ENCODE peak calls at places on chromosomes 6 and 20, in four cellular contexts. F, A, Z and K are unnamed samples.

GRCh38 chr20:11352041-11352440 is 565.7 kb upstream of the BTBD3 start:
- DNase-seq in Z (peak; percentile 15), F (no peak), A (no peak), K (peak; percentile 64)

GRCh38 chr6:149614352-149614751 is 34.2 kb downstream of the KATNA1 start:
- DNase-seq in Z (no peak), F (no peak), A (no peak), K (no peak)

GRCh38 chr20:23583526-23583925 is 15.2 kb upstream of the CST9L start:
- DNase-seq in Z (no peak), A (no peak), F (no peak), K (no peak)

GRCh38 chr6:166266336-166266735 is 41.9 kb downstream of the PRR18 start:
- DNase-seq in Z (no peak), A (no peak), F (no peak), K (no peak)

GRCh38 chr20:8161262-8162071 is 29.4 kb downstream of the PLCB1 start:
- DNase-seq in A (no peak), Z (no peak), F (no peak), K (no peak)

GRCh38 chr20:36344517-36345132 is 38.5 kb downstream of the DLGAP4 start:
- DNase-seq in A (peak; percentile 81), Z (no peak), F (no peak), K (no peak)

GRCh38 chr6:167119680-167120556 is 3.0 kb upstream of the CCR6 start:
- DNase-seq in A (no peak), Z (no peak), F (peak; percentile 24), K (no peak)

GRCh38 chr6:36751091-36751490 is 53.5 kb downstream of the RAB44 start:
- DNase-seq in F (no peak), A (no peak), Z (no peak), K (no peak)

GRCh38 chr20:45361794-45362193 is 1.2 kb upstream of the SYS1 start:
- DNase-seq in A (no peak), F (no peak), Z (no peak), K (no peak)

GRCh38 chr6:108771421-108771820 is 76.8 kb upstream of the ARMC2 start:
- DNase-seq in A (no peak), F (no peak), Z (no peak), K (no peak)

GRCh38 chr20:50728981-50729874 is 2.2 kb upstream of the PARD6B start:
- DNase-seq in F (no peak), Z (no peak), A (no peak), K (no peak)

GRCh38 chr6:127570739-127571389 is 6.1 kb upstream of the C6orf58 start:
- DNase-seq in F (no peak), Z (no peak), A (no peak), K (no peak)

GRCh38 chr6:147203311-147204059 is 732 bp upstream of the STXBP5 start:
- DNase-seq in F (peak; percentile 53), Z (peak; percentile 51), A (peak; percentile 65), K (peak; percentile 75)

GRCh38 chr6:125858427-125859320 is 67.9 kb downstream of the NCOA7 start:
- DNase-seq in A (no peak), F (no peak), Z (peak; percentile 72), K (no peak)

GRCh38 chr6:143673638-143674037 is 4.1 kb upstream of the PHACTR2 start:
- DNase-seq in Z (no peak), A (no peak), F (no peak), K (no peak)

GRCh38 chr6:68658338-68658737 is 23.3 kb downstream of the ADGRB3 start:
- DNase-seq in Z (no peak), F (no peak), A (no peak), K (no peak)

GRCh38 chr20:37755665-37756064 is 61.8 kb downstream of the CTNNBL1 start:
- DNase-seq in Z (no peak), F (no peak), A (no peak), K (no peak)

GRCh38 chr6:95094751-95095150 is 482.6 kb upstream of the MANEA start:
- DNase-seq in F (no peak), Z (no peak), A (no peak), K (no peak)

GRCh38 chr6:105587349-105588115 is 184.7 kb upstream of the PREP start:
- DNase-seq in A (no peak), F (no peak), Z (no peak), K (no peak)

GRCh38 chr6:21341910-21342309 is 251.6 kb upstream of the SOX4 start:
- DNase-seq in A (no peak), Z (no peak), F (no peak), K (no peak)

GRCh38 chr6:121823437-121823851 is 388.0 kb downstream of the GJA1 start:
- DNase-seq in Z (no peak), F (no peak), A (no peak), K (no peak)

GRCh38 chr6:170529839-170530520 is 23.1 kb downstream of the PSMB1 start:
- DNase-seq in Z (peak; percentile 48), A (peak; percentile 66), F (peak; percentile 59), K (peak; percentile 30)

GRCh38 chr6:56647172-56647762 is 4.6 kb upstream of the DST start:
- DNase-seq in F (no peak), A (no peak), Z (no peak), K (no peak)

GRCh38 chr6:81734081-81734480 is 18.4 kb downstream of the TENT5A start:
- DNase-seq in F (no peak), Z (no peak), A (no peak), K (no peak)

GRCh38 chr6:8860671-8861070 is 425.3 kb upstream of the SLC35B3 start:
- DNase-seq in Z (no peak), A (no peak), F (no peak), K (no peak)

GRCh38 chr20:57620274-57620990 is at the start of gene ZBP1:
- DNase-seq in F (peak; percentile 27), Z (no peak), A (no peak), K (peak; percentile 26)

GRCh38 chr6:150667977-150668716 is 68.5 kb downstream of the PLEKHG1 start:
- DNase-seq in F (no peak), Z (no peak), A (peak; percentile 35), K (no peak)

GRCh38 chr6:56329296-56330050 is 82.1 kb upstream of the COL21A1 start:
- DNase-seq in F (no peak), Z (no peak), A (no peak), K (no peak)

GRCh38 chr6:125790403-125791150 is at the start of gene NCOA7:
- DNase-seq in A (peak; percentile 56), Z (peak; percentile 60), F (peak; percentile 67), K (peak; percentile 64)

GRCh38 chr6:168638497-168639072 is 197.6 kb downstream of the SMOC2 start:
- DNase-seq in F (no peak), A (no peak), Z (no peak), K (no peak)

GRCh38 chr6:39792501-39793450 is 600 bp downstream of the DAAM2 start:
- DNase-seq in A (no peak), Z (no peak), F (no peak), K (no peak)

GRCh38 chr20:20198011-20198410 is 145.7 kb downstream of the CFAP61 start:
- DNase-seq in Z (no peak), A (no peak), F (no peak), K (no peak)

GRCh38 chr6:37920667-37921066 is 101.1 kb downstream of the ZFAND3 start:
- DNase-seq in A (no peak), F (no peak), Z (no peak), K (no peak)

GRCh38 chr20:48761023-48761785 is 66.6 kb downstream of the PREX1 start:
- DNase-seq in F (peak; percentile 36), Z (no peak), A (no peak), K (no peak)

GRCh38 chr6:14431375-14432330 is 314.1 kb downstream of the CD83 start:
- DNase-seq in Z (no peak), A (no peak), F (no peak), K (no peak)

GRCh38 chr20:52448513-52448912 is 256.9 kb upstream of the ZFP64 start:
- DNase-seq in A (no peak), F (no peak), Z (no peak), K (no peak)

GRCh38 chr20:24797864-24798655 is 151.0 kb upstream of the CST7 start:
- DNase-seq in F (no peak), Z (no peak), A (no peak), K (no peak)

GRCh38 chr6:43807228-43808061 is 37.4 kb downstream of the VEGFA start:
- DNase-seq in F (no peak), A (no peak), Z (no peak), K (no peak)

GRCh38 chr6:49713346-49713745 is at the start of gene CRISP2:
- DNase-seq in A (no peak), F (no peak), Z (no peak), K (peak; percentile 27)